ENCODE peak calls at places on chromosomes 3 and 15, in four cellular contexts. One of them, this sample, is unnamed.

GRCh38 chr15:45653702-45654424 is 19.0 kb downstream of the SQOR start:
- DNase-seq in sciatic nerve: no peak
- DNase-seq in MCF 10A: no peak
- DNase-seq in heart right ventricle: no peak
- DNase-seq in this sample: no peak

GRCh38 chr15:62739507-62739906 is 303.0 kb upstream of the TPM1 start:
- DNase-seq in heart right ventricle: no peak
- DNase-seq in sciatic nerve: no peak
- DNase-seq in MCF 10A: no peak
- DNase-seq in this sample: no peak

GRCh38 chr15:74378853-74379252 is 11.4 kb upstream of the CYP11A1 start:
- DNase-seq in sciatic nerve: no peak
- DNase-seq in MCF 10A: no peak
- DNase-seq in heart right ventricle: no peak
- DNase-seq in this sample: no peak

GRCh38 chr3:18998069-18998468 is 150.2 kb upstream of the KCNH8 start:
- DNase-seq in MCF 10A: no peak
- DNase-seq in heart right ventricle: peak
- DNase-seq in sciatic nerve: no peak
- DNase-seq in this sample: no peak

GRCh38 chr3:193816656-193817311 is 223.8 kb downstream of the OPA1 start:
- DNase-seq in MCF 10A: no peak
- DNase-seq in sciatic nerve: peak
- DNase-seq in heart right ventricle: peak
- DNase-seq in this sample: peak

GRCh38 chr3:36981006-36981405 is 11.9 kb downstream of the EPM2AIP1 start:
- DNase-seq in heart right ventricle: no peak
- DNase-seq in MCF 10A: no peak
- DNase-seq in sciatic nerve: no peak
- DNase-seq in this sample: no peak

GRCh38 chr3:30779686-30780287 is 114.7 kb downstream of the GADL1 start:
- DNase-seq in MCF 10A: peak
- DNase-seq in heart right ventricle: no peak
- DNase-seq in sciatic nerve: no peak
- DNase-seq in this sample: no peak

GRCh38 chr3:58999134-58999778 is 50.6 kb downstream of the CFAP20DC start:
- DNase-seq in MCF 10A: peak
- DNase-seq in sciatic nerve: no peak
- DNase-seq in heart right ventricle: no peak
- DNase-seq in this sample: no peak